ENCODE peak calls at places on chromosomes 7 and 10, in four cellular contexts. J is suprapubic skin, A is esophagus squamous epithelium, Q is endodermal cell. C is an unnamed sample.

GRCh38 chr10:27482984-27483956 is 20.8 kb upstream of the RAB18 start:
- DNase-seq in J (no peak), A (no peak), Q (no peak), C (no peak)

GRCh38 chr7:73758581-73759138 is 11.4 kb downstream of the CLDN3 start:
- DNase-seq in J (no peak), A (no peak), Q (no peak), C (no peak)

GRCh38 chr10:120810298-120810697 is 40.9 kb upstream of the WDR11 start:
- DNase-seq in J (no peak), A (no peak), Q (peak; percentile 49), C (no peak)

GRCh38 chr10:103491729-103492364 is 1.7 kb upstream of the NEURL1 start:
- DNase-seq in J (no peak), A (no peak), Q (peak; percentile 64), C (peak; percentile 92)

GRCh38 chr10:114458955-114459354 is 54.7 kb upstream of the AFAP1L2 start:
- DNase-seq in J (no peak), A (no peak), Q (peak; percentile 90), C (no peak)

GRCh38 chr10:69383485-69384089 is 33.1 kb downstream of the TACR2 start:
- DNase-seq in J (no peak), A (no peak), Q (peak; percentile 46), C (peak; percentile 19)

GRCh38 chr10:7159517-7159916 is 251.3 kb downstream of the SFMBT2 start:
- DNase-seq in J (no peak), A (no peak), Q (no peak), C (no peak)

GRCh38 chr10:92550924-92551323 is 23.0 kb downstream of the IDE start:
- DNase-seq in J (no peak), A (no peak), Q (no peak), C (no peak)

GRCh38 chr10:3028444-3028843 is 38.9 kb upstream of the PFKP start:
- DNase-seq in J (no peak), A (no peak), Q (no peak), C (no peak)

GRCh38 chr7:30169585-30169978 is 34.8 kb downstream of the MTURN start:
- DNase-seq in J (no peak), A (no peak), Q (no peak), C (no peak)

GRCh38 chr7:67913604-67914003 is 917.0 kb downstream of the TYW1 start:
- DNase-seq in J (no peak), A (no peak), Q (no peak), C (no peak)

GRCh38 chr7:46764100-46764941 is 817.6 kb downstream of the TNS3 start:
- DNase-seq in J (no peak), A (no peak), Q (no peak), C (peak; percentile 89)

GRCh38 chr10:35421553-35422178 is 85.4 kb downstream of the CCNY start:
- DNase-seq in J (no peak), A (no peak), Q (peak; percentile 71), C (peak; percentile 76)

GRCh38 chr7:93622036-93622714 is 47.7 kb upstream of the CALCR start:
- DNase-seq in J (no peak), A (no peak), Q (peak; percentile 66), C (no peak)

GRCh38 chr7:16579216-16579615 is 52.6 kb downstream of the LRRC72 start:
- DNase-seq in J (no peak), A (no peak), Q (no peak), C (no peak)

GRCh38 chr10:29007748-29008610 is 280.9 kb upstream of the LYZL1 start:
- DNase-seq in J (no peak), A (no peak), Q (no peak), C (no peak)

GRCh38 chr7:29239638-29240037 is 45.1 kb downstream of the CHN2 start:
- DNase-seq in J (no peak), A (no peak), Q (peak; percentile 75), C (no peak)

GRCh38 chr10:20959178-20959577 is 62.1 kb upstream of the NEBL start:
- DNase-seq in J (no peak), A (no peak), Q (no peak), C (no peak)

GRCh38 chr10:60114765-60115586 is 208.6 kb upstream of the CCDC6 start:
- DNase-seq in J (no peak), A (no peak), Q (peak; percentile 60), C (peak; percentile 52)

GRCh38 chr7:108103566-108104298 is 26.4 kb downstream of the LAMB4 start:
- DNase-seq in J (no peak), A (no peak), Q (no peak), C (no peak)

GRCh38 chr7:44080118-44080517 is 2.2 kb downstream of the POLM start:
- DNase-seq in J (no peak), A (no peak), Q (no peak), C (no peak)

GRCh38 chr10:29479081-29479917 is 155.5 kb downstream of the SVIL start:
- DNase-seq in J (no peak), A (no peak), Q (no peak), C (no peak)

GRCh38 chr10:47031953-47032465 is 120.8 kb downstream of the PTPN20 start:
- DNase-seq in J (peak; percentile 74), A (no peak), Q (peak; percentile 23), C (no peak)

GRCh38 chr7:130917669-130918128 is 183.7 kb upstream of the KLF14 start:
- DNase-seq in J (no peak), A (no peak), Q (no peak), C (no peak)

DNA sequence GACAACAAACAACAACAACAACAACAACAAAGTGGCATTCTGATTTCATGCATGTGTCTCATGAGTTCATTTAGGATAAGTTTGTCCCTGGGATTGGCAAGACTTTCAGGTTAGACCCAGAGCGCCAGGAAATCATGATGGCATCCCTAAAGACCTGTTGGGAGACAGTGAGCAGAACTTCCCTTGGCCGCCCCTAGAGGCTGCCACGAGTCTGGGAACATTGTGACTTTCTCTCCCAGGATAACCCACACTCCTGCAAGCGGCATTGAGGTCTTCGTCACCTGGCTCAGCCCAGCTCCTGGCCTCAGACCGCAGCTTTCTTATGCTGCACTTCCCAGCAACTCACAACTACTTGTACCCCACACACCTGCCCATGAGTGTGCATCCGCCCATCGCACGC is 80.5 kb upstream of the RNF32 start:
- DNase-seq in J (no peak), A (no peak), Q (peak; percentile 83), C (no peak)
- TF ChIP-seq CTCF in J (no peak), A (no peak), Q (peak; percentile 79), C (no peak)

DNA sequence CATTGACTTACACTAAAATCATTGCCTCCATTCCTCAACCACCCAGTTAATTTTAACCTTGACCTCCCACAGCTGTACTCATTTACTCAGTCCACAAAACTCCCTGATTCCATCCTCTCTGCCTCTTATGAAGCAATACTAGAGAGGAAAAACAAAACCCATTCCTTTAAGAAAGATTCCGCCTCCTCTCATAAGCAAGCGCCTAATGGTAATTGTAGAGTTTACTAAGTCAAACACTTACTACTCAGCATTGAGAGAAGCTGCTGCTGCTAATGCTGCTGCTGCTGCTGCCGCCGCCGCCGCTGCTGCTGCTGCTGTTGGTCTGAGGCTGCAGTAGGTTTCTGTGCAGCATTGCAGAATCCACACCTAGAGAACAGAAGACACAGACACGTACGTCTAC is 2.1 kb upstream of the ADD3 start:
- DNase-seq in J (no peak), A (no peak), Q (peak; percentile 75), C (peak; percentile 59)
- H3K4me3 ChIP-seq in J (peak overlapping the region; percentile 67), A (peak overlapping the region; percentile 86), Q (peak overlapping the region; percentile 73), C (peak overlapping the region; percentile 82)

DNA sequence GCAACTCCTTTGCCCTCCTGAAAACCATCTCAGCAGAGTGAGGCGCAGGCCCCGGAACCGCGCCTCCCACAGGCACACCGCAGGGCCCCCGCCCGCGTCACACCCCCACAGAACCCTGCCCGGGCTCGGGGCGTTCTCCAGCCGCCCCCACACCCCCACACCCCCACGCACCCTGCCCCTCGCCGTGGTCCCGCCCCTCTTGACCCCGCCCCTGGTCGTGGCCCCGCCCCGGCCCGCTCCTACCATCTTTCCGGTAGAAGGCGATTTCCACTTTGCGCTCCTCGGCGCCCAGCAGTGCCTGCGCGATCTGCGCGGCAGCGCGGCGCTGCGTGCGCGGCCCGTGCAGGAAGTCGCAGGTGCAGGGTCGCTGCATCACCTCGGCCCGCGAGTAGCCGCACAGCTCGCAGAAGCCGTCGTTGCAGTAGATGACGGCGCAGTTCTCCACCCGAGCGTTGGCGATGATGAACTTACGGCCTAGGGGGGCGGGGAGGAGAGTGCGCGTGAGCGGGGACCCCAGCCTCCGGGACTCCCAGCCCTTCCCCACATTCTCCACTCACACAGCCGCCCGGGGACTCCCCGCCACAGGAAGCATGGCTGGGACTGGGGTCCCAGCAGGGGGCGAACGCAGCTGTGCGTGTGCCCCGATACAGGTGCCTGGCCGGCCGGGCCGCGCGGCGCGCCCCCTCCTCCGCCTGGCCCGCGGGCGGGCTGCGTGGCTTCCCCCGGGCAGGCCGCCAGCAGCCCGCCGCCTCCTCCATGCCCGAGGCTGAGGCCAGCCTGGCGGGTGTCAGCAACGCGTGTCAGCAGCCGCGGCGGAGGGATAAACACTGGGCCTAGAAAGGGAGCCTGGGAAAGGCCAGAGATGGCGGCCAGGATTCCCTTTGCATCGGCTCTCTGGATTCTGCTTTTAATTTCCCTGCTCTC is 3.4 kb downstream of the KCNH2 start:
- DNase-seq in J (no peak), A (no peak), Q (peak; percentile 78), C (no peak)
- TF ChIP-seq CTCF in J (no peak), A (peak; percentile 24), Q (peak; percentile 56), C (peak; percentile 17)

GRCh38 chr7:12637328-12637727 is 50.1 kb upstream of the ARL4A start:
- DNase-seq in J (no peak), A (no peak), Q (no peak), C (no peak)

GRCh38 chr7:12633589-12633988 is 53.8 kb upstream of the ARL4A start:
- DNase-seq in J (no peak), A (no peak), Q (no peak), C (no peak)

GRCh38 chr7:12638851-12639467 is 48.5 kb upstream of the ARL4A start:
- DNase-seq in J (no peak), A (no peak), Q (no peak), C (no peak)

GRCh38 chr7:12637819-12638592 is 49.4 kb upstream of the ARL4A start:
- DNase-seq in J (no peak), A (no peak), Q (no peak), C (no peak)

DNA sequence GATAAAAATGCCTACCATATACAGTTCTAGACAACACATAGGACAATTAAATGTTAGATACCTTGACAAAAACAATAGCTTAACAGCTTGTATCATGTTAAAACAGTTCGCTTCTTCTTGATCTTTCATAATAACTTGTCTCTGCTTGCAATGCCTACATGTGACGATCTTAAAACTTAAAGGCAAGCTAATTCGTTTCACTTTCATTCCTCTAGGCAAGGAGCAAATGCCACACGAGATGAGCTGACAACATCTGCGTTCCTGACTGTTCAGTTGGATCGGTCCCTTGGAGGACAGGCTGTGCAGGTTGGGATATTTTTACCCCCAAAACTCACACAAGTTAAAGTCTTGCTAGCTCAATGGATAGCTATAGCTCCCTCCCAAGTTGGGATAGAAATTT is 51.6 kb upstream of the ARL4A start:
- DNase-seq in J (no peak), A (no peak), Q (no peak), C (no peak)
- H3K4me3 ChIP-seq in J (no peak overlapping the region), A (peak overlapping the region; percentile 50), Q (no peak overlapping the region), C (no peak overlapping the region)

GRCh38 chr10:86400705-86401587 is 34.4 kb upstream of the GRID1 start:
- DNase-seq in J (peak; percentile 77), A (no peak), Q (peak; percentile 81), C (no peak)
- TF ChIP-seq CTCF in J (no peak), A (no peak), Q (peak; percentile 37), C (peak; percentile 41)

GRCh38 chr7:6235029-6235627 is 37.3 kb downstream of the CYTH3 start:
- DNase-seq in J (no peak), A (no peak), Q (no peak), C (no peak)
- H3K4me3 ChIP-seq in J (no peak overlapping the region), A (no peak overlapping the region), Q (no peak overlapping the region), C (no peak overlapping the region)